ENCODE peak calls at places on chromosomes 6 and 20, in seven cellular contexts. F is GM23338, D is HCT116, O is suprapubic skin, V is endothelial cell of umbilical vein, R is MM.1S, K is IMR-90. Y is an unnamed sample. For H3K36me3, the result is how much of the 10 kb centered on the place peaks cover.

GRCh38 chr20:56691325-56691990 is 62.4 kb downstream of the TFAP2C start:
- DNase-seq in O (no peak), F (no peak), K (no peak), R (no peak), V (no peak), D (no peak), Y (no peak)

GRCh38 chr6:14423955-14424354 is 306.4 kb downstream of the CD83 start:
- DNase-seq in O (no peak), D (no peak), R (no peak), F (no peak), V (no peak), K (no peak), Y (no peak)

GRCh38 chr6:39947611-39948068 is 13.4 kb upstream of the MOCS1 start:
- DNase-seq in K (no peak), O (no peak), F (peak), R (no peak), D (no peak), V (no peak), Y (no peak)

GRCh38 chr20:856361-856775 is 22.9 kb downstream of the FAM110A start:
- DNase-seq in R (no peak), F (no peak), D (peak), K (peak), O (no peak), V (no peak), Y (peak)

GRCh38 chr6:134373282-134373922 is 55.5 kb upstream of the SGK1 start:
- DNase-seq in O (no peak), F (no peak), R (peak), K (peak), D (no peak), V (peak), Y (no peak)

GRCh38 chr6:130769812-130770211 is 57.4 kb upstream of the SMLR1 start:
- DNase-seq in K (no peak), R (no peak), V (no peak), D (no peak), F (no peak), O (no peak), Y (no peak)

GRCh38 chr6:165010556-165011535 is 298.6 kb downstream of the C6orf118 start:
- DNase-seq in K (no peak), D (no peak), O (no peak), R (no peak), V (no peak), F (peak), Y (no peak)

GRCh38 chr6:32954983-32955802 is 2.3 kb upstream of the HLA-DMA start:
- DNase-seq in D (no peak), F (peak), O (no peak), K (peak), V (no peak), R (peak), Y (no peak)

GRCh38 chr6:106084106-106084963 is 1.8 kb upstream of the PRDM1 start:
- DNase-seq in R (peak), O (no peak), F (peak), V (peak), D (peak), K (peak), Y (no peak)

GRCh38 chr6:43695078-43695966 is 7.7 kb upstream of the MRPS18A start:
- DNase-seq in K (no peak), V (no peak), O (no peak), R (no peak), D (no peak), F (peak), Y (no peak)
- H3K27ac ChIP-seq in K (peak), V (no peak), O (peak), R (no peak), D (no peak), F (no peak), Y (no peak)

GRCh38 chr6:34021001-34021838 is 124.7 kb downstream of the GRM4 start:
- DNase-seq in V (no peak), O (no peak), K (no peak), F (no peak), D (no peak), R (no peak), Y (no peak)
- H3K36me3 ChIP-seq in V (under half), O (under half), K (under half), F (under half), D (under half), R (under half), Y (under half)

GRCh38 chr20:62768815-62769287 is 27.4 kb upstream of the MRGBP start:
- DNase-seq in D (no peak), K (peak), R (no peak), F (no peak), V (peak), O (no peak), Y (no peak)
- H3K27ac ChIP-seq in D (no peak), K (no peak), R (no peak), F (no peak), V (no peak), O (no peak), Y (no peak)

GRCh38 chr20:51491393-51491792 is 51.1 kb downstream of the NFATC2 start:
- DNase-seq in F (no peak), D (no peak), O (peak), K (no peak), V (no peak), R (no peak), Y (no peak)
- H3K36me3 ChIP-seq in F (under half), D (under half), O (under half), K (under half), V (under half), R (under half), Y (under half)

DNA sequence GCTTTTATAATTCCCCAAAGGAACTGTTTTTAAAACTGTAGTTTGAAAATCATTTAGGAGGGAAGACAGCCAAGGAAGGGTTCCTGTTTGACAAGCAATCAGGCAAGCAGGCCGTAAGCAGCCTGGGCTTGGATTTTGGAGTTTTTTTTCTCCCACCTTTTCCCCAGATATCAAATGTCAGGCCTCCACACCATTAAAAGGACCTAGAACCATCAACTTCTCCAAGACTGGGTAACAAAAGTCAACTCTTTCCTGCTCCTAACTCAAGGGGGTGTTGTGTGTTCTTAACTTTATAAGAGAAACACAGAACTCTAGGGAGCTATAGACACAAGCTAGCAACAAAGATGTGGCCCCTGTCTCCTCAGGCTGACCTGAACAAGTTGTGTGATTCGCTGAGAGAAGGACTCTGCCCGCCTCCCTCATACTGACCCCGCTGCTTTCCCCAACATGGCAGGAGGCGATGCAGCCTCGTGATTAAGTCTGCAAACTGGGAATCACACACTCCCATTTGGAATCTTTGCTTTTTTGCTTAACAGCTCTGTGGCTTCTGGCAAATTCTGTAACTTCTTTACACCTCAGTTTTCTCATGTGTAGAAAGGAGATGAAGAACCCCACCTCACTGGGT is 146.5 kb downstream of the BCAS1 start:
- DNase-seq in K (no peak), F (no peak), V (no peak), D (no peak), O (peak), R (no peak), Y (no peak)
- H3K27ac ChIP-seq in K (no peak), F (no peak), V (no peak), D (no peak), O (peak), R (no peak), Y (no peak)

Y was measured in naive thymus-derived CD4-positive, alpha-beta T cell.